ENCODE peak calls at places on chromosome 21, in five cellular contexts. Q is aorta, E is IMR-90, O is tibial nerve, R is heart left ventricle. B is an unnamed sample.
A peak's percentile ranks its signal among the peaks of the same experiment; 100 is the strongest.

GRCh38 chr21:38839683-38840286 is 34.1 kb downstream of the ETS2 start:
- DNase-seq in O (no peak), E (peak; percentile 94), R (no peak), Q (no peak), B (no peak)

GRCh38 chr21:38965241-38965640 is 159.5 kb downstream of the ETS2 start:
- DNase-seq in E (peak; percentile 51), Q (no peak), R (no peak), O (no peak), B (no peak)

GRCh38 chr21:25735895-25736597 is 1.3 kb downstream of the GABPA start:
- DNase-seq in Q (no peak), E (peak; percentile 42), R (no peak), O (no peak), B (peak; percentile 13)

GRCh38 chr21:15141236-15141970 is 76.6 kb upstream of the NRIP1 start:
- DNase-seq in O (no peak), E (no peak), Q (no peak), R (no peak), B (peak; percentile 48)

GRCh38 chr21:25496825-25497482 is 110.3 kb downstream of the MRPL39 start:
- DNase-seq in Q (no peak), O (no peak), E (peak; percentile 77), R (no peak), B (no peak)

GRCh38 chr21:15742052-15742451 is 12.3 kb downstream of the USP25 start:
- DNase-seq in O (no peak), R (no peak), Q (no peak), E (peak; percentile 12), B (no peak)

GRCh38 chr21:46191257-46191685 is 7.0 kb upstream of the SPATC1L start:
- DNase-seq in E (peak; percentile 85), R (peak; percentile 66), O (peak; percentile 33), Q (peak; percentile 66), B (no peak)

GRCh38 chr21:15058718-15059316 is 6.0 kb downstream of the NRIP1 start:
- DNase-seq in R (no peak), Q (no peak), O (no peak), E (peak; percentile 68), B (peak; percentile 34)

GRCh38 chr21:14084068-14084501 is 126.7 kb downstream of the LIPI start:
- DNase-seq in O (no peak), R (no peak), Q (no peak), E (no peak), B (no peak)

GRCh38 chr21:33286600-33287456 is 20.7 kb downstream of the IL10RB start:
- DNase-seq in E (peak; percentile 70), Q (no peak), O (peak; percentile 33), R (no peak), B (peak; percentile 76)

GRCh38 chr21:28793043-28793442 is 199.6 kb downstream of the LTN1 start:
- DNase-seq in R (no peak), O (no peak), Q (no peak), E (peak; percentile 73), B (no peak)

GRCh38 chr21:29232601-29233541 is 65.9 kb upstream of the BACH1 start:
- DNase-seq in O (no peak), R (no peak), E (peak; percentile 55), Q (no peak), B (no peak)

GRCh38 chr21:46381521-46381920 is 57.6 kb downstream of the PCNT start:
- DNase-seq in Q (no peak), O (no peak), R (no peak), E (no peak), B (no peak)

GRCh38 chr21:28396421-28396820 is 596.3 kb downstream of the LTN1 start:
- DNase-seq in R (no peak), E (no peak), O (no peak), Q (no peak), B (no peak)

GRCh38 chr21:25005388-25005787 is 601.9 kb downstream of the MRPL39 start:
- DNase-seq in E (peak; percentile 12), Q (no peak), R (no peak), O (no peak), B (no peak)

GRCh38 chr21:29585462-29585861 is 286.7 kb downstream of the BACH1 start:
- DNase-seq in E (no peak), O (no peak), Q (no peak), R (no peak), B (no peak)

GRCh38 chr21:46422636-46423241 is 36.0 kb upstream of the DIP2A start:
- DNase-seq in R (no peak), O (no peak), E (no peak), Q (no peak), B (no peak)

GRCh38 chr21:36542312-36543101 is 62.6 kb upstream of the CLDN14 start:
- DNase-seq in E (no peak), R (no peak), Q (no peak), O (no peak), B (no peak)

GRCh38 chr21:34545079-34545884 is 33.3 kb upstream of the KCNE1 start:
- DNase-seq in E (peak; percentile 73), O (peak; percentile 27), Q (no peak), R (no peak), B (peak; percentile 65)

GRCh38 chr21:34550400-34550799 is 38.4 kb upstream of the KCNE1 start:
- DNase-seq in R (no peak), E (no peak), O (no peak), Q (no peak), B (no peak)

GRCh38 chr21:34546556-34546955 is 34.5 kb upstream of the KCNE1 start:
- DNase-seq in Q (no peak), E (no peak), O (no peak), R (no peak), B (no peak)

GRCh38 chr21:34552324-34553198 is 40.6 kb upstream of the KCNE1 start:
- DNase-seq in E (no peak), R (no peak), Q (no peak), O (no peak), B (no peak)

DNA sequence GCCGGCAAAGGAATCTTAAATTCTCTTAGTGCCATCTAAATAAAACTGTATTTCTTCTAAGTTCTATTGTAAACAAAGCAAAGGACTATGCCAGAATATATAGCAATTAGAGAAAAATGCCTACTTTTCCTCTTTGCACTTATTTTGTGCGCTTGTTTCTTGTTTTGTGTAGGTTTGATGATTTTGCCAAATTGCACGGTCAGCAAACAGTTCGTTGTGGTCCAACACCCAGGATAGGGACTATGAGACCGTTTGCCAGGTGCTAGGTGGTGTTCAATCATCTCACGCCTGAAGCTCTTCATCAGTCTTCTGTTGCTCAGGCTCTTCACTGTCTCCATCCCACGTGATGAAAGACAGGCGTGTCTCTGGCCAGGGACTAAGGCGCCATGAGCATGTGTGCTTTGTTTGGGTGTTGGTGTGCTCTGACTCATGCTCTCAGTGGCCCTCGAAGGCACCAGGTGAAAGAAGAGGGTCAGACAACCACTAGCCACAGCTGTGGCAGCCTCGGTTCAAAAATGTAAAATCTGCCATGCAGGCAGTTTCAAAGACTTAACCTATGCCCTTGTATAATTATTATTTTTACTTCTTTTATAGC is 36.9 kb upstream of the KCNE1 start:
- DNase-seq in Q (no peak), E (no peak), O (no peak), R (no peak), B (no peak)
- H3K27ac ChIP-seq in Q (no peak overlapping the region), E (no peak overlapping the region), O (no peak overlapping the region), R (no peak overlapping the region), B (no peak overlapping the region)

GRCh38 chr21:40421121-40421520 is 425.8 kb downstream of the DSCAM start:
- DNase-seq in E (no peak), Q (no peak), R (no peak), O (no peak), B (no peak)
- H3K36me3 ChIP-seq in E (no peaks in the 10 kb centered on the region), Q (no peaks in the 10 kb centered on the region), R (no peaks in the 10 kb centered on the region), O (no peaks in the 10 kb centered on the region), B (no peaks in the 10 kb centered on the region)

GRCh38 chr21:42481169-42481568 is 14.9 kb downstream of the RSPH1 start:
- DNase-seq in O (no peak), E (no peak), Q (no peak), R (no peak), B (no peak)
- H3K4me3 ChIP-seq in O (no peak overlapping the region), E (no peak overlapping the region), Q (no peak overlapping the region), R (no peak overlapping the region), B (no peak overlapping the region)

GRCh38 chr21:41819236-41819855 is 52.5 kb upstream of the RIPK4 start:
- DNase-seq in O (no peak), R (no peak), Q (no peak), E (no peak), B (no peak)

GRCh38 chr21:41819856-41820281 is 53.0 kb upstream of the RIPK4 start:
- DNase-seq in O (no peak), Q (no peak), R (no peak), E (no peak), B (no peak)

GRCh38 chr21:41816583-41817165 is 49.8 kb upstream of the RIPK4 start:
- DNase-seq in Q (peak; percentile 74), E (peak; percentile 46), O (peak; percentile 57), R (peak; percentile 83), B (peak; percentile 53)

GRCh38 chr21:41817228-41817627 is 50.4 kb upstream of the RIPK4 start:
- DNase-seq in R (peak; percentile 60), Q (peak; percentile 69), E (peak; percentile 83), O (peak; percentile 58), B (no peak)

DNA sequence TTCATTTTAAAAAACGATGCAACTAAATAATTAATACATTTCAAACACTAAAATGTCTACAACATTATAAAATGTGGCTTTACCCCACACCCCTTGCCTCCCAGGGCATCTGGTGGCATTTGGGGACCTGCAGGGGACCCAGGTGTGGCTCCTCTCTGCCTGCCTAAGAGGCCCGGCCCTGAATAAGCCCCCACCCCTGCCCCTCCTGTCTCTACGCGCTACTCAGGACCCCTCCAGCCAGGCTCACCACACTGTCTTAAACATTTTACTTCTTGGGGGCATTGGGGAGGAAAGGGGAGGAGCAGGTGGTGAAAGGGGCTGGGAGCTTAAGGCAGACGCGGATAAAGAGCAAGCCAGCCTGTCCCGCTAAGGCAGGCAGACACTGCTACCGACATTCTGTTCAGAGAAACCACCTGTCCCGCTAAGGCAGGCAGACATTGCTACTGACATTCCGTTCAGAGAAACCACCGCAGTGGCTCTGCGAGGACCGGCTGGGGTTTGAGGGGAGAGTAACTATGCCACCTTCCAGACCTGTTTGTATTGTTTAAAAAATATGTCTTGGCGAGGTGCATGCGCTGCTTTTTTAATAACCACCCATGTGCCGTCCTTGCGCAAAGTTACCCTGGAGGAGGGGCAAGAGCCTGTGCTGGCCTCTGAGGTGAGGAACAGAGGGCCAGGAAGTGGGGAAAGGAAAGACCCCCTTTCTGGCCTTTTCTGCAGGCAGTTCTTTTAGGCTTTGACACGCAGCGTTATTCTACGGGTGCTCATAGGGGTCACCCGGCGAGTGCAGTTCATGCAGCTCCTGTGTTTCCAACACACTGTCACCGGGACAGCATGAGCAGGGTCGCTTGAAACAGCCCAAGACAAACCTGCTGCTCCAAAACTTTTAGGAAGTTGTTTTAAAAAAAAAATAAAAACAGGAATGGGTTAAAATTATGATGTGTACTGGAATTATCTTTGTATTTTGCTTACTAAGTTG is 51.3 kb upstream of the RIPK4 start:
- DNase-seq in R (no peak), O (no peak), E (no peak), Q (no peak), B (no peak)
- H3K27ac ChIP-seq in R (no peak overlapping the region), O (no peak overlapping the region), E (no peak overlapping the region), Q (no peak overlapping the region), B (no peak overlapping the region)

GRCh38 chr21:44888581-44889550 is 15.4 kb upstream of the PTTG1IP start:
- DNase-seq in Q (peak; percentile 48), R (peak; percentile 51), O (no peak), E (no peak), B (no peak)
- H3K36me3 ChIP-seq in Q (no peaks in the 10 kb centered on the region), R (no peaks in the 10 kb centered on the region), O (no peaks in the 10 kb centered on the region), E (no peaks in the 10 kb centered on the region), B (peaks cover 2% of the 10 kb centered on the region)

GRCh38 chr21:18244721-18245486 is at the start of gene CHODL:
- DNase-seq in E (no peak), R (peak; percentile 52), Q (peak; percentile 42), O (no peak), B (no peak)
- H3K4me3 ChIP-seq in E (no peak within 1 kb of the TSS), R (peak within 1 kb of the TSS; percentile 39), Q (peak within 1 kb of the TSS; percentile 28), O (peak within 1 kb of the TSS; percentile 24), B (no peak within 1 kb of the TSS)

B was measured in SJCRH30.